ENCODE peak calls at places on chromosomes 11 and 22, in five cellular contexts. One of them, this sample, is unnamed.

GRCh38 chr11:93024376-93024775 is 54.9 kb downstream of the MTNR1B start:
- DNase-seq in mesenchymal stem cell: no peak
- DNase-seq in H9: no peak
- DNase-seq in IMR-90: peak; percentile 27
- DNase-seq in mesendoderm: no peak
- DNase-seq in this sample: no peak

GRCh38 chr22:24550028-24550901 is 4.7 kb downstream of the GUCD1 start:
- DNase-seq in mesenchymal stem cell: no peak
- DNase-seq in H9: no peak
- DNase-seq in IMR-90: no peak
- DNase-seq in mesendoderm: no peak
- DNase-seq in this sample: no peak

GRCh38 chr22:43992331-43992821 is 31.7 kb upstream of the PARVB start:
- DNase-seq in mesenchymal stem cell: no peak
- DNase-seq in H9: no peak
- DNase-seq in IMR-90: peak; percentile 78
- DNase-seq in mesendoderm: no peak
- DNase-seq in this sample: no peak

GRCh38 chr11:94876645-94877445 is 96.5 kb downstream of the CWC15 start:
- DNase-seq in mesenchymal stem cell: peak; percentile 99
- DNase-seq in H9: no peak
- DNase-seq in IMR-90: peak; percentile 98
- DNase-seq in mesendoderm: peak; percentile 50
- DNase-seq in this sample: no peak

GRCh38 chr11:134276396-134277175 is 407 bp downstream of the GLB1L3 start:
- DNase-seq in mesenchymal stem cell: no peak
- DNase-seq in H9: peak; percentile 58
- DNase-seq in IMR-90: no peak
- DNase-seq in mesendoderm: peak; percentile 53
- DNase-seq in this sample: no peak

GRCh38 chr11:128916037-128916572 is 24.9 kb downstream of the KCNJ5 start:
- DNase-seq in mesenchymal stem cell: no peak
- DNase-seq in H9: no peak
- DNase-seq in IMR-90: no peak
- DNase-seq in mesendoderm: no peak
- DNase-seq in this sample: no peak

GRCh38 chr22:23549198-23549595 is 30.9 kb downstream of the IGLL1 start:
- DNase-seq in mesenchymal stem cell: no peak
- DNase-seq in H9: peak; percentile 20
- DNase-seq in IMR-90: no peak
- DNase-seq in mesendoderm: no peak
- DNase-seq in this sample: no peak

GRCh38 chr11:79440451-79441158 is at the start of gene TENM4:
- DNase-seq in mesenchymal stem cell: peak; percentile 82
- DNase-seq in H9: peak; percentile 45
- DNase-seq in IMR-90: peak; percentile 92
- DNase-seq in mesendoderm: peak; percentile 85
- DNase-seq in this sample: peak; percentile 69

GRCh38 chr22:22421392-22421791 is 87.2 kb downstream of the ZNF280B start:
- DNase-seq in mesenchymal stem cell: no peak
- DNase-seq in H9: no peak
- DNase-seq in IMR-90: no peak
- DNase-seq in mesendoderm: no peak
- DNase-seq in this sample: no peak

GRCh38 chr11:99509863-99510262 is 489.1 kb downstream of the CNTN5 start:
- DNase-seq in mesenchymal stem cell: no peak
- DNase-seq in H9: no peak
- DNase-seq in IMR-90: no peak
- DNase-seq in mesendoderm: no peak
- DNase-seq in this sample: no peak

GRCh38 chr11:29305456-29306232 is 711.2 kb downstream of the KCNA4 start:
- DNase-seq in mesenchymal stem cell: no peak
- DNase-seq in H9: no peak
- DNase-seq in IMR-90: no peak
- DNase-seq in mesendoderm: no peak
- DNase-seq in this sample: no peak

GRCh38 chr11:47324520-47324919 is 28.0 kb downstream of the MYBPC3 start:
- DNase-seq in mesenchymal stem cell: no peak
- DNase-seq in H9: no peak
- DNase-seq in IMR-90: no peak
- DNase-seq in mesendoderm: no peak
- DNase-seq in this sample: no peak

GRCh38 chr11:96299155-96299883 is 43.7 kb downstream of the MAML2 start:
- DNase-seq in mesenchymal stem cell: no peak
- DNase-seq in H9: no peak
- DNase-seq in IMR-90: no peak
- DNase-seq in mesendoderm: no peak
- DNase-seq in this sample: no peak

GRCh38 chr11:77106321-77106720 is 3.7 kb downstream of the OMP start:
- DNase-seq in mesenchymal stem cell: no peak
- DNase-seq in H9: no peak
- DNase-seq in IMR-90: no peak
- DNase-seq in mesendoderm: no peak
- DNase-seq in this sample: no peak

GRCh38 chr11:119585038-119585666 is 143.8 kb downstream of the NECTIN1 start:
- DNase-seq in mesenchymal stem cell: no peak
- DNase-seq in H9: peak; percentile 76
- DNase-seq in IMR-90: no peak
- DNase-seq in mesendoderm: peak; percentile 66
- DNase-seq in this sample: no peak

GRCh38 chr11:76236092-76237026 is 30.1 kb upstream of the WNT11 start:
- DNase-seq in mesenchymal stem cell: peak; percentile 71
- DNase-seq in H9: peak; percentile 84
- DNase-seq in IMR-90: peak; percentile 33
- DNase-seq in mesendoderm: peak; percentile 79
- DNase-seq in this sample: no peak

GRCh38 chr11:44597358-44598009 is 32.0 kb downstream of the CD82 start:
- DNase-seq in mesenchymal stem cell: no peak
- DNase-seq in H9: no peak
- DNase-seq in IMR-90: no peak
- DNase-seq in mesendoderm: no peak
- DNase-seq in this sample: no peak

GRCh38 chr11:78187366-78188011 is 937 bp downstream of the KCTD21 start:
- DNase-seq in mesenchymal stem cell: no peak
- DNase-seq in H9: no peak
- DNase-seq in IMR-90: no peak
- DNase-seq in mesendoderm: no peak
- DNase-seq in this sample: no peak

GRCh38 chr11:111905391-111905790 is 6.2 kb downstream of the CRYAB start:
- DNase-seq in mesenchymal stem cell: no peak
- DNase-seq in H9: no peak
- DNase-seq in IMR-90: peak; percentile 22
- DNase-seq in mesendoderm: no peak
- DNase-seq in this sample: no peak

GRCh38 chr11:28666632-28667031 is 558.4 kb downstream of the METTL15 start:
- DNase-seq in mesenchymal stem cell: no peak
- DNase-seq in H9: no peak
- DNase-seq in IMR-90: no peak
- DNase-seq in mesendoderm: no peak
- DNase-seq in this sample: no peak

GRCh38 chr11:135006800-135007199 is 594.8 kb upstream of the B3GAT1 start:
- DNase-seq in mesenchymal stem cell: no peak
- DNase-seq in H9: no peak
- DNase-seq in IMR-90: no peak
- DNase-seq in mesendoderm: no peak
- DNase-seq in this sample: no peak

GRCh38 chr22:20135846-20136602 is 4.4 kb downstream of the ZDHHC8 start:
- DNase-seq in mesenchymal stem cell: no peak
- DNase-seq in H9: no peak
- DNase-seq in IMR-90: no peak
- DNase-seq in mesendoderm: no peak
- DNase-seq in this sample: no peak

GRCh38 chr11:35943761-35944502 is at the start of gene LDLRAD3:
- DNase-seq in mesenchymal stem cell: peak; percentile 86
- DNase-seq in H9: peak; percentile 84
- DNase-seq in IMR-90: peak; percentile 82
- DNase-seq in mesendoderm: peak; percentile 88
- DNase-seq in this sample: peak; percentile 84

GRCh38 chr11:44058275-44058674 is 7.8 kb upstream of the ACCS start:
- DNase-seq in mesenchymal stem cell: no peak
- DNase-seq in H9: no peak
- DNase-seq in IMR-90: no peak
- DNase-seq in mesendoderm: no peak
- DNase-seq in this sample: no peak

GRCh38 chr22:26398741-26399153 is 30.3 kb upstream of the ASPHD2 start:
- DNase-seq in mesenchymal stem cell: peak; percentile 70
- DNase-seq in H9: peak; percentile 63
- DNase-seq in IMR-90: peak; percentile 77
- DNase-seq in mesendoderm: peak; percentile 77
- DNase-seq in this sample: peak; percentile 33

GRCh38 chr11:46856605-46857339 is 10.7 kb upstream of the CKAP5 start:
- DNase-seq in mesenchymal stem cell: no peak
- DNase-seq in H9: no peak
- DNase-seq in IMR-90: no peak
- DNase-seq in mesendoderm: no peak
- DNase-seq in this sample: no peak

GRCh38 chr11:128735935-128736610 is 42.2 kb downstream of the FLI1 start:
- DNase-seq in mesenchymal stem cell: no peak
- DNase-seq in H9: no peak
- DNase-seq in IMR-90: no peak
- DNase-seq in mesendoderm: peak; percentile 83
- DNase-seq in this sample: no peak

GRCh38 chr22:27748355-27749168 is 53.0 kb downstream of the MN1 start:
- DNase-seq in mesenchymal stem cell: peak; percentile 81
- DNase-seq in H9: peak; percentile 77
- DNase-seq in IMR-90: peak; percentile 58
- DNase-seq in mesendoderm: peak; percentile 67
- DNase-seq in this sample: peak; percentile 72

GRCh38 chr22:25572708-25573161 is 8.3 kb downstream of the GRK3 start:
- DNase-seq in mesenchymal stem cell: no peak
- DNase-seq in H9: no peak
- DNase-seq in IMR-90: no peak
- DNase-seq in mesendoderm: no peak
- DNase-seq in this sample: no peak

GRCh38 chr11:116832350-116833290 is 2.9 kb downstream of the APOC3 start:
- DNase-seq in mesenchymal stem cell: no peak
- DNase-seq in H9: no peak
- DNase-seq in IMR-90: no peak
- DNase-seq in mesendoderm: no peak
- DNase-seq in this sample: no peak

GRCh38 chr11:35629914-35630313 is 11.7 kb downstream of the FJX1 start:
- DNase-seq in mesenchymal stem cell: peak; percentile 96
- DNase-seq in H9: no peak
- DNase-seq in IMR-90: peak; percentile 100
- DNase-seq in mesendoderm: peak; percentile 55
- DNase-seq in this sample: no peak

GRCh38 chr11:128182844-128183243 is 404.5 kb downstream of the ETS1 start:
- DNase-seq in mesenchymal stem cell: no peak
- DNase-seq in H9: no peak
- DNase-seq in IMR-90: no peak
- DNase-seq in mesendoderm: peak; percentile 57
- DNase-seq in this sample: no peak

DNA sequence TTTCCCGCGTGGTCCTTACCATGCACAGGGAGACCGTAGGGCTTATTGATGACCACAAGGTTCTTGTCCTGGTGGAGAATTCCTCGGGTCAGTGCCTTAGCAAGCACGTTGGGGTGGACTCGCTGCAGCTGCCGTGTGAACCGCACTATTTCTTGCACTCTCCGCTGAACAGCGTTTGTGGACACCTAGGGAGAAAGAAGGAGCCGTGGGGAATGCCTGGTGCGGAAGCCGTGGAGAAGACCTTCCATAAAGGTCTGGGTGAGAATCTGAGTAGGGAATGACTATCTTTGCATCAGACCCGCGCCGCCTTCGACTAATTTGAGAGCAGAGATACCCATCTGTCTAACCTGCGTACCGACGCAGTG is 597 bp downstream of the RPUSD4 start:
- DNase-seq in mesenchymal stem cell: no peak
- DNase-seq in H9: no peak
- DNase-seq in IMR-90: no peak
- DNase-seq in mesendoderm: no peak
- DNase-seq in this sample: no peak
- H3K18ac ChIP-seq in mesenchymal stem cell: no peak overlapping the region
- H3K18ac ChIP-seq in H9: no peak overlapping the region
- H3K18ac ChIP-seq in IMR-90: no peak overlapping the region
- H3K18ac ChIP-seq in mesendoderm: no peak overlapping the region
- H3K18ac ChIP-seq in this sample: no peak overlapping the region

DNA sequence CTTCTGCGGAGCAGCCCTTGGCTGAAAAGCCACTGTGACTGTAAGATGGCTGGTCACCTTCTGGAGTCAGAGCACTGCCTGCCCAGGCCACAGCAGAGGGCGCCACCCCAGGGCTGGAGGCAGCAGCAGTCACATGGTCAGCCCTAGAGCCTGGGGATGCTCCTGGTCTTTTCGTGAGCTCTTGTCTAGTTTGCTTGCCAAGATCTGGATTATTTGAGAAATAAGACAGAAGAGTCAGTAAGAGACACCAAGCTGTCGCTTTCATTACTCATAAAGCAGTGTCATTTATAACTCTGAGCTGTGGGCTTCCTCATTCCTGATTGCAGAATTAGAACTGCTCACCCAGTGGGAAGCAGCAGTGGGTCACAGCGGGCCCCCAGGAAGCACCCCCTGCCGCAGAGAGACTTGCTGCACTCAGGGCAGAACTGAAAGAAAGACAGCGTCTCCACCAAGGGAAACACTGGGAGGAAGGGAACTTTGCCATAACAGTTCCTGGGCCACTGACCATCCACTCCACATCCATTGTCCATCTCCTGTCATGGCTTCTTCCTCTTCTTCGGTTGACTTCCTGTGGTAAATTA is 56.7 kb downstream of the PPP6R2 start:
- DNase-seq in mesenchymal stem cell: peak; percentile 32
- DNase-seq in H9: peak; percentile 75
- DNase-seq in IMR-90: no peak
- DNase-seq in mesendoderm: peak; percentile 74
- DNase-seq in this sample: peak; percentile 21
- H3K18ac ChIP-seq in mesenchymal stem cell: no peak overlapping the region
- H3K18ac ChIP-seq in H9: no peak overlapping the region
- H3K18ac ChIP-seq in IMR-90: no peak overlapping the region
- H3K18ac ChIP-seq in mesendoderm: no peak overlapping the region
- H3K18ac ChIP-seq in this sample: no peak overlapping the region

DNA sequence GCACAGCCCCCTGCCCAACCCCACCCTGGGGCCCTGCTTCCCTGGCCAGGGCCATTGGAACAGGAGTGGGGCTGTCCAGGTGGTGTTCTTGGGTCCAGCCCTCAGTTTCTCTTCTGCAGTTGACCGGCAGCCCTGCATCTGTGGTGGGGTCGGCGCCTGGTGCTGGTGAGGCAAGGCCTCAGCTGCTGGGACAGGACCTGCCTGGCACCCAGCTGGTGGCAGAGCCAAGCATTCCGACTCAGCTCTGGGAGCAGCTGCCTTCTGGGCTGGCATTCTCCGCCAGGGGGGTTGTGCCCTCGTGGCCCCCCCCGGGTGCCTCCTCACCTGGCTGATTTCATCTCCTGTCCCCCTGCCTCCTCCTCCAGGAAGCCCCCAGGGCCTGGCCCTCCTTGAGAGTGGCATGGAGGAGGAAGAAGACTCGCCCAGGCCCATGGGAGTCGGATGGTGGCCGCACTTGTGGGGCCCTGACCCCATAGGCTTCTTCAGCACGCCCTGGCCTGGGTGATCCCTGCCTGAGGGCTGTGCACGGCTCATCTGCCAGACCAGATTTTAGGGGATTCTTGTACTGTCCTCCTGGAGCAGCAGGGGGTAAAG is 11.4 kb downstream of the CD81 start:
- DNase-seq in mesenchymal stem cell: no peak
- DNase-seq in H9: no peak
- DNase-seq in IMR-90: no peak
- DNase-seq in mesendoderm: no peak
- DNase-seq in this sample: no peak
- H3K18ac ChIP-seq in mesenchymal stem cell: peak overlapping the region; percentile 63
- H3K18ac ChIP-seq in H9: no peak overlapping the region
- H3K18ac ChIP-seq in IMR-90: no peak overlapping the region
- H3K18ac ChIP-seq in mesendoderm: no peak overlapping the region
- H3K18ac ChIP-seq in this sample: no peak overlapping the region

GRCh38 chr11:118082880-118083543 is 3.8 kb downstream of the SMIM35 start:
- DNase-seq in mesenchymal stem cell: no peak
- DNase-seq in H9: no peak
- DNase-seq in IMR-90: no peak
- DNase-seq in mesendoderm: no peak
- DNase-seq in this sample: no peak
- H3K18ac ChIP-seq in mesenchymal stem cell: no peak overlapping the region
- H3K18ac ChIP-seq in H9: no peak overlapping the region
- H3K18ac ChIP-seq in IMR-90: no peak overlapping the region
- H3K18ac ChIP-seq in mesendoderm: no peak overlapping the region
- H3K18ac ChIP-seq in this sample: peak overlapping the region; percentile 19